ENCODE peak calls at places on chromosomes 3 and 15, in six cellular contexts. I is nephron progenitor cell, B is choroid plexus epithelial cell, X is neural crest cell, A is BJ, N is iPS-NIHi11. S is an unnamed sample.

GRCh38 chr3:197949191-197949766 is 711 bp upstream of the RPL35A start:
- DNase-seq in I (no peak), N (no peak), B (no peak), X (no peak), A (no peak), S (no peak)

GRCh38 chr3:16290827-16291196 is 25.8 kb downstream of the OXNAD1 start:
- DNase-seq in B (peak; percentile 51), I (no peak), X (no peak), N (no peak), A (no peak), S (no peak)

GRCh38 chr15:92693922-92694331 is 38.4 kb upstream of the FAM174B start:
- DNase-seq in B (peak; percentile 50), I (peak; percentile 37), N (peak; percentile 81), X (peak; percentile 51), A (no peak), S (no peak)

GRCh38 chr3:110773413-110773954 is 298.1 kb upstream of the NECTIN3 start:
- DNase-seq in N (peak; percentile 14), I (no peak), A (no peak), B (peak; percentile 94), X (peak; percentile 26), S (no peak)

GRCh38 chr15:64004582-64004981 is 41.7 kb downstream of the DAPK2 start:
- DNase-seq in N (no peak), X (no peak), I (no peak), A (no peak), B (peak; percentile 38), S (no peak)

GRCh38 chr3:5217824-5218595 is 30.5 kb downstream of the EDEM1 start:
- DNase-seq in B (peak; percentile 46), A (no peak), N (no peak), I (no peak), X (no peak), S (no peak)

GRCh38 chr3:144771401-144771870 is 799.8 kb downstream of the DIPK2A start:
- DNase-seq in I (no peak), X (no peak), B (peak; percentile 97), N (no peak), A (peak; percentile 59), S (no peak)

GRCh38 chr3:151330899-151331298 is 1.6 kb upstream of the P2RY13 start:
- DNase-seq in B (peak; percentile 52), X (no peak), I (no peak), A (no peak), N (no peak), S (no peak)

GRCh38 chr3:152243301-152243711 is 25.4 kb upstream of the MBNL1 start:
- DNase-seq in A (no peak), N (no peak), I (no peak), B (no peak), X (no peak), S (no peak)

GRCh38 chr3:194315088-194315964 is 35.8 kb downstream of the CPN2 start:
- DNase-seq in X (peak; percentile 95), A (no peak), N (peak; percentile 97), B (peak; percentile 89), I (peak; percentile 97), S (peak; percentile 89)

GRCh38 chr3:191123231-191123630 is 75.8 kb upstream of the OSTN start:
- DNase-seq in A (no peak), B (no peak), N (no peak), I (no peak), X (no peak), S (no peak)

GRCh38 chr15:75836953-75837321 is 6.3 kb upstream of the UBE2Q2 start:
- DNase-seq in I (no peak), N (no peak), A (peak; percentile 60), X (no peak), B (peak; percentile 93), S (no peak)

GRCh38 chr3:50850639-50851511 is 176.1 kb downstream of the DOCK3 start:
- DNase-seq in I (no peak), B (no peak), X (no peak), A (no peak), N (no peak), S (no peak)

GRCh38 chr3:110069641-110070538 is 732.5 kb upstream of the DPPA4 start:
- DNase-seq in A (no peak), I (no peak), B (peak; percentile 86), N (no peak), X (no peak), S (no peak)

GRCh38 chr3:195154111-195154791 is 116.7 kb downstream of the XXYLT1 start:
- DNase-seq in B (peak; percentile 73), I (no peak), A (peak; percentile 80), X (no peak), N (no peak), S (no peak)

GRCh38 chr3:150763841-150764483 is 993 bp upstream of the SIAH2 start:
- DNase-seq in X (peak; percentile 52), B (no peak), A (no peak), I (peak; percentile 63), N (peak; percentile 53), S (peak; percentile 83)

GRCh38 chr3:108125550-108126071 is 34.8 kb upstream of the CD47 start:
- DNase-seq in B (no peak), I (no peak), A (no peak), N (no peak), X (no peak), S (no peak)

GRCh38 chr15:69410290-69410874 is 3.8 kb upstream of the KIF23 start:
- DNase-seq in X (no peak), I (no peak), N (peak; percentile 66), B (peak; percentile 44), A (no peak), S (no peak)

GRCh38 chr3:139087621-139088020 is 42.9 kb upstream of the PRR23C start:
- DNase-seq in N (no peak), X (no peak), A (no peak), B (no peak), I (no peak), S (no peak)

GRCh38 chr3:142495103-142495502 is 47.3 kb upstream of the XRN1 start:
- DNase-seq in N (no peak), I (no peak), A (no peak), X (no peak), B (no peak), S (no peak)

GRCh38 chr3:123723527-123724168 is 138.8 kb upstream of the HACD2 start:
- DNase-seq in X (peak; percentile 64), B (peak; percentile 93), N (peak; percentile 88), I (peak; percentile 68), A (no peak), S (no peak)

GRCh38 chr3:1792466-1792865 is 306.2 kb upstream of the CNTN4 start:
- DNase-seq in A (no peak), N (no peak), X (no peak), B (no peak), I (no peak), S (no peak)

GRCh38 chr15:80308002-80308401 is 56.0 kb upstream of the CTXND1 start:
- DNase-seq in B (no peak), N (no peak), I (no peak), X (no peak), A (no peak), S (no peak)

GRCh38 chr3:161070252-161070930 is 34.8 kb downstream of the B3GALNT1 start:
- DNase-seq in X (no peak), I (no peak), A (no peak), N (no peak), B (no peak), S (no peak)

GRCh38 chr15:77784361-77785292 is 151.9 kb upstream of the LINGO1 start:
- DNase-seq in A (no peak), X (peak; percentile 10), N (peak; percentile 87), I (peak; percentile 37), B (peak; percentile 19), S (no peak)

GRCh38 chr3:157123621-157124020 is 36.3 kb downstream of the CCNL1 start:
- DNase-seq in X (no peak), B (no peak), N (no peak), A (no peak), I (no peak), S (peak; percentile 61)

S was measured in right lobe of liver.